ENCODE peak calls at places on chromosomes 12 and 14, in four cellular contexts. P is heart left ventricle, D is MM.1S, U is esophagus squamous epithelium. T is an unnamed sample.

GRCh38 chr12:108337235-108338223 is 1.6 kb downstream of the CMKLR1 start:
- DNase-seq in D (peak; percentile 15), P (no peak), U (no peak), T (peak; percentile 58)

GRCh38 chr14:72864712-72865365 is 29.1 kb downstream of the DPF3 start:
- DNase-seq in D (no peak), U (no peak), P (peak; percentile 50), T (no peak)

GRCh38 chr12:109264095-109264942 is 44.8 kb downstream of the FOXN4 start:
- DNase-seq in D (peak; percentile 73), P (peak; percentile 66), U (no peak), T (peak; percentile 74)

GRCh38 chr12:51055060-51055459 is 6.9 kb downstream of the LETMD1 start:
- DNase-seq in P (no peak), U (no peak), D (no peak), T (no peak)

GRCh38 chr12:30874455-30875313 is 51.9 kb upstream of the TSPAN11 start:
- DNase-seq in U (no peak), P (no peak), D (no peak), T (peak; percentile 67)

GRCh38 chr12:77947746-77948145 is 117.1 kb downstream of the NAV3 start:
- DNase-seq in D (no peak), P (no peak), U (no peak), T (no peak)

GRCh38 chr14:94548131-94548998 is 12.9 kb upstream of the SERPINA4 start:
- DNase-seq in D (no peak), U (no peak), P (no peak), T (no peak)

GRCh38 chr12:102120886-102121285 is 903 bp downstream of the PARPBP start:
- DNase-seq in D (peak; percentile 14), P (no peak), U (no peak), T (no peak)

GRCh38 chr12:93857917-93858513 is 180.8 kb downstream of the CRADD start:
- DNase-seq in U (no peak), D (no peak), P (no peak), T (no peak)

GRCh38 chr12:131217024-131217586 is 263.4 kb downstream of the ADGRD1 start:
- DNase-seq in D (no peak), P (no peak), U (no peak), T (no peak)

GRCh38 chr14:104644236-104644635 is 39.7 kb upstream of the TMEM179 start:
- DNase-seq in P (no peak), U (no peak), D (no peak), T (no peak)

GRCh38 chr14:57087841-57088240 is 180.9 kb downstream of the EXOC5 start:
- DNase-seq in P (no peak), U (no peak), D (no peak), T (no peak)

GRCh38 chr12:108099778-108100177 is 29.3 kb upstream of the WSCD2 start:
- DNase-seq in P (no peak), U (no peak), D (no peak), T (no peak)

GRCh38 chr14:23487216-23487615 is 17.7 kb downstream of the NGDN start:
- DNase-seq in P (no peak), U (no peak), D (no peak), T (no peak)

GRCh38 chr14:80959448-80960006 is 4.1 kb downstream of the TSHR start:
- DNase-seq in P (no peak), D (peak; percentile 93), U (peak; percentile 1), T (no peak)

GRCh38 chr12:67040861-67041137 is 228.4 kb upstream of the CAND1 start:
- DNase-seq in P (no peak), U (no peak), D (no peak), T (no peak)

DNA sequence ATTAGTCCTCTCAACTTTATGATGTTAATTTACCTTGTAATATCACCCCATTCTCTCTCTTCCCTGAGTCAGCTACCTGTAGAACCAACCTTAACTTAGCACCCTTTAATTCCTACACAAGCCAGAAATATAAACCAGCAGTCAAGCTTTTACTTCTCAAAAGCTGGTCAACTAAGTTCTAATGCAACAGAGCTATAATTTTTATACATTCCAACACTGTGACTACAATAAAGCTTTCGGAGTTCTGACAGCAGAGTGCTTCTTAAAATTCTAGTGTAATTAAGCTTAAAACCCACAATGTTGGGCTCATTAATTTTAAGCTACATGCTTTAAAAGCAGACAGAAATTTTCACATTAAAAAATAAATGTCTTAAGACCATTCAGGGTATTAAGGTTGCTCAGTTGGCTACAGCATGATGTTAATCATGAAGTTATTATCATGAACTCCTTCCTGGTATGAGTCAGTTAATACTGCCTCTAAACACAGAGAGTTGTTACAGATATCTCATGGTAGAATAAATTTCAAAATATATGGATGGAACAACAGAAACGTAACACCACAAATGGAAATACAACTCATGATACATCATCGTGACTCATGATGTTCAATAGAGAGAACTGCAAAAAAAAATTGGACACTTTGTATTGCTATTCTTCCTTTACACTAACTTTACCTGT is 126.7 kb downstream of the EPS8 start:
- DNase-seq in U (no peak), D (no peak), P (no peak), T (no peak)
- H3K27ac ChIP-seq in U (peak overlapping the region; percentile 63), D (no peak overlapping the region), P (no peak overlapping the region), T (no peak overlapping the region)

DNA sequence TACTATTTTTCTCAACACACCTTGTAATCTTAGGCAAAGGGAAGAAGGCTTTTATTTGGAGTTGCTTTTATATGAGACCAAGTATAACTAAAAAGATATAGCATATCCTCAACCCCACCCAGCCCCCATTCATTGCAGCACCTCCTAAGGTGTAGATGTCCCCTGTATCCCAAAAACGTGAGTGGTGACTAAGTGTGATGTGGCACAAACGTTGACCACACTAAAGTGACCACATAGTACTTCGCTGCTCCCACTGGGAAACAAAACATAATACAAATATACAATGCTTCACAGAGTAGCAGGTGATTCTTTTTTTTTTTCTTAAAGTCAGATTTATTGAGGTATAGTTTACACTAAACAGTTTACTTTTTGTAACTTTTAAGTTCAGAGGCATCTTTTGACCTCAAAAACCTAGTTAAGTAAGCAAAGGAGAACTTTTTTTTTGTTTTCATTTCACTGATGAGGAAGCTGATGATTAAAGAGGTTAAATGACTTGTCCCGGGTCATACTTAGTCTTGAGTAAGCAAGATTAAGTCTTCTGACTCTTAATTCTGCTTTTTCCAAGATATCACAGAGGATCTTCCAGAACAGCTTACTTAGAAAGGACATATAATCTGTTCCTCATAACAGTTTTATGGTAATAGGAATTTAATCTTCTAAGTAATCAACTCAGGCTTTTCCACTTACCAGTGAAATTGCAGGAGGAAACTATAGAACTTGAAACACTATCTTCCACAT is 245.2 kb upstream of the PLEKHG7 start:
- DNase-seq in D (no peak), U (no peak), P (no peak), T (no peak)
- H3K4me1 ChIP-seq in D (peaks cover 25% of the 10 kb centered on the region), U (no peaks in the 10 kb centered on the region), P (peaks cover 6% of the 10 kb centered on the region), T (no peaks in the 10 kb centered on the region)

GRCh38 chr12:124480469-124481256 is 86.7 kb downstream of the NCOR2 start:
- DNase-seq in D (peak; percentile 81), U (no peak), P (no peak), T (no peak)

GRCh38 chr12:124482567-124482893 is 84.9 kb downstream of the NCOR2 start:
- DNase-seq in D (no peak), P (no peak), U (no peak), T (no peak)

GRCh38 chr12:124479680-124480468 is 87.5 kb downstream of the NCOR2 start:
- DNase-seq in P (no peak), D (no peak), U (no peak), T (no peak)

GRCh38 chr12:124481772-124482566 is 85.4 kb downstream of the NCOR2 start:
- DNase-seq in D (no peak), U (no peak), P (no peak), T (peak; percentile 43)

DNA sequence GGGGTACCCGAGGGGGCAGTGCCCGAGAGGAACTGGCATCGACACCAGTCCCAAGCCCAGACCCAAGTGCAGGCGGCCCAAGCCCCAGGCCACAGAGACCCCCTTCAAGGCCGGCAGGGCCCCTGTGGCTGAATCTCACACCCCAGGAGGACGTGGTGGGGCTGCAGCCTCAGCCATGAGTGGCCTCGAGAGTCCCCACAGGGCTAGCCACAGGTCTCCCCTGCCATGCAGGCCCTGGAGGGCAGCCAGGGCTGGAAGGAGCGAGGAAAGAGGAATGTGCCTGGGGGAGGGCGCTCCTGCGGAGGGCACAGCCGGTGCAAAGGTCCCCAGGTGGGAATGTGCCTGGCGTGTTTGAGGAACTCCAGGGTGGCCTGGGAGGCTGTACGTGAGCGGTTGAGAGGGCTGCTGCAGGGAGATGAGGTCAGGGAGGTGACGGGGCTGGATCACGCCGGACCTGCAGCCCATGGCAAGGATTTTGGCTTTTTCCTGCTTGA is 86.1 kb downstream of the NCOR2 start:
- DNase-seq in D (no peak), U (no peak), P (no peak), T (no peak)
- H3K27ac ChIP-seq in D (no peak overlapping the region), U (no peak overlapping the region), P (no peak overlapping the region), T (no peak overlapping the region)

DNA sequence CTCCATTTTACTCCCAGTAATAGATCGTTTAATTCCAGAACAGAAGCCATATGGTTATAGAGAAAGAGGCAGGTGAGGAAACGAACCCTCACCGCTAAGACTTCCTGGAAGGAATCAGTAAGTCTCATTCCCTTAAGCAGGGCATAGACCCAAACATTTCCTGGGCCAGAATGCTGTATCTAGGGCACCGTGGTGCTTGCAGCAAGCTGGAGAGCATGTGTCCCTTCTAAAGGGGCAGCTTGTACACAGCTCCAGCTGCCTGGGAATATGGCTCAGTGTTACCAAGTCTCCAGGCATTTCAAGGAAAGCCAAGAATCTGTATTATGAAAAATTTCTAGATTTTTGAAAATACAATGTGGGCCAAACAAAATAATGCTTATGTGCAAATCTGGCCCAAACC is 73.4 kb downstream of the PPM1H start:
- DNase-seq in P (no peak), D (no peak), U (no peak), T (no peak)
- H3K4me1 ChIP-seq in P (peaks cover 49% of the 10 kb centered on the region), D (no peaks in the 10 kb centered on the region), U (no peaks in the 10 kb centered on the region), T (peaks cover 12% of the 10 kb centered on the region)

GRCh38 chr12:8676651-8677050 is 14.0 kb upstream of the MFAP5 start:
- DNase-seq in D (no peak), U (no peak), P (no peak), T (no peak)
- H3K27ac ChIP-seq in D (no peak overlapping the region), U (no peak overlapping the region), P (no peak overlapping the region), T (no peak overlapping the region)

DNA sequence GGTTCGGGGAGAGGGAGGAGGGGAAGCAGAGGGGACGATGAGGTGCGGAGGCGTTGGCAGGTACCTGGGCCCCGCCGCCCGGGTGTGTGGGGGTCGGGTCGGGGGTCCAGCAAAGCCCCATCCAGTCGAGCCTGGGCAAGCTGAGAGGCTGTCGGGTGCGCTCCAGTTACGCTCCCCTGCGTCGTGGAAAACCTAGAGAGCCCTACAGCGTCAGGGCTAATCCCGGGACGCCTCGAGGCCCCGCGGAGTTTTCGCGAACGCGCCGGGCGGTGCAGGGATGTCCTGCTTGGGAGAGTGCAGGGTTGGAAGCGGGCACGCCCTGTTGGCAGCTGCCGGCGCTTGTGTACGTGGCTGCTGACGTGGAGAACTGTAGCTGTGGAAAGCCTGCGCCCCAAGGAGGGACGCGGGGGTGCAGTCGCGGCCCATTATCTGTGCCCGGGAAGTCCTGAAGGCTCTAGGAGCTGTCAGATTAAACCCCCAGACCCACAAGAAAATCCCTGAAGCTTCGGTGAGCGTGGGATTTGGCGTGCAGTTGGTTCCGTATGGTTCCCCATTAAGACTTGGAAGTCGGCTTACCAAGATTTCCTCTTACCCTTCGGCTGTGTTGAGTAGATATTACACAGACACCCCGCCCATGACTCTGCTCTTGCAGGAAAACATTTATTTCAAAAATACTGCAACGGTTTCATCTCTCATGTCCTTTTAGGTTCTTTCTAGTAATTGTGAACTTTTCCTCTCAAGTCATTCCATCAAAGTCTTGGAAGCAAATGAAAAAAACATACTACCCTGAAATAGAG is 11.3 kb upstream of the SLC38A2 start:
- DNase-seq in U (peak; percentile 45), P (peak; percentile 94), D (peak; percentile 64), T (peak; percentile 96)
- H3K4me1 ChIP-seq in U (peaks cover 48% of the 10 kb centered on the region), P (peaks cover 51% of the 10 kb centered on the region), D (peaks cover 46% of the 10 kb centered on the region), T (peaks cover 4% of the 10 kb centered on the region)

GRCh38 chr14:50510157-50510556 is 22.2 kb downstream of the MAP4K5 start:
- DNase-seq in P (no peak), U (no peak), D (no peak), T (no peak)
- H3K27ac ChIP-seq in P (no peak overlapping the region), U (no peak overlapping the region), D (no peak overlapping the region), T (no peak overlapping the region)

T was measured in aorta.